ENCODE peak calls at places on chromosomes 16 and 17, in six cellular contexts. T, B, P, C, D and H are unnamed samples. For H3K4me1, the result is how much of the 10 kb centered on the place peaks cover.

GRCh38 chr16:74844041-74844826 is 69.6 kb upstream of the FA2H start:
- DNase-seq in P (no peak), D (no peak), T (no peak), B (no peak), C (no peak), H (no peak)

GRCh38 chr17:13024526-13025263 is 6.9 kb upstream of the ELAC2 start:
- DNase-seq in B (peak), T (peak), D (no peak), C (peak), P (peak), H (peak)

GRCh38 chr16:30335598-30336474 is 19.3 kb downstream of the CD2BP2 start:
- DNase-seq in C (peak), T (no peak), P (no peak), D (no peak), B (peak), H (peak)

GRCh38 chr17:76726766-76727718 is at the start of gene METTL23:
- DNase-seq in D (no peak), P (peak), B (peak), C (peak), T (peak), H (peak)

GRCh38 chr16:26787924-26788323 is 278.8 kb upstream of the C16orf82 start:
- DNase-seq in B (no peak), C (peak), P (no peak), D (no peak), T (no peak), H (no peak)

GRCh38 chr16:24538756-24539294 is 541 bp upstream of the RBBP6 start:
- DNase-seq in P (no peak), D (no peak), T (peak), B (no peak), C (no peak), H (no peak)

GRCh38 chr16:90019543-90020259 is 445 bp upstream of the DBNDD1 start:
- DNase-seq in C (peak), D (no peak), B (peak), P (no peak), T (peak), H (peak)

GRCh38 chr16:56288019-56288418 is 96.7 kb downstream of the GNAO1 start:
- DNase-seq in P (no peak), B (no peak), C (no peak), T (no peak), D (no peak), H (no peak)

GRCh38 chr17:80101160-80101945 is at the start of gene GAA:
- DNase-seq in P (peak), T (peak), B (peak), C (peak), D (no peak), H (peak)

GRCh38 chr16:648071-648785 is 937 bp upstream of the WDR90 start:
- DNase-seq in C (peak), T (no peak), D (no peak), P (no peak), B (no peak), H (peak)

GRCh38 chr17:46063239-46063638 is 64.2 kb downstream of the STH start:
- DNase-seq in B (no peak), T (peak), P (no peak), C (no peak), D (no peak), H (no peak)

GRCh38 chr16:86087011-86087453 is 188.1 kb downstream of the IRF8 start:
- DNase-seq in D (no peak), T (no peak), C (no peak), P (no peak), B (peak), H (no peak)

GRCh38 chr17:79557276-79557675 is 53.6 kb downstream of the RBFOX3 start:
- DNase-seq in P (no peak), B (no peak), T (no peak), D (no peak), C (no peak), H (no peak)

GRCh38 chr17:42760652-42761581 is at the start of gene RAMP2:
- DNase-seq in P (peak), D (no peak), B (peak), C (no peak), T (peak), H (peak)

GRCh38 chr17:15169676-15170075 is 95.5 kb downstream of the PMP22 start:
- DNase-seq in T (no peak), C (no peak), P (no peak), D (no peak), B (no peak), H (no peak)

GRCh38 chr16:82694239-82694874 is 67.6 kb downstream of the CDH13 start:
- DNase-seq in C (no peak), D (no peak), T (no peak), P (no peak), B (no peak), H (peak)

GRCh38 chr16:1559446-1559975 is 26.0 kb downstream of the TMEM204 start:
- DNase-seq in B (no peak), P (no peak), C (no peak), D (no peak), T (no peak), H (no peak)

GRCh38 chr16:50368410-50369132 is at the start of gene BRD7:
- DNase-seq in C (peak), D (no peak), P (peak), T (peak), B (peak), H (peak)

GRCh38 chr16:2233872-2234812 is 2.1 kb upstream of the DNASE1L2 start:
- DNase-seq in B (peak), T (no peak), C (no peak), D (no peak), P (no peak), H (no peak)

DNA sequence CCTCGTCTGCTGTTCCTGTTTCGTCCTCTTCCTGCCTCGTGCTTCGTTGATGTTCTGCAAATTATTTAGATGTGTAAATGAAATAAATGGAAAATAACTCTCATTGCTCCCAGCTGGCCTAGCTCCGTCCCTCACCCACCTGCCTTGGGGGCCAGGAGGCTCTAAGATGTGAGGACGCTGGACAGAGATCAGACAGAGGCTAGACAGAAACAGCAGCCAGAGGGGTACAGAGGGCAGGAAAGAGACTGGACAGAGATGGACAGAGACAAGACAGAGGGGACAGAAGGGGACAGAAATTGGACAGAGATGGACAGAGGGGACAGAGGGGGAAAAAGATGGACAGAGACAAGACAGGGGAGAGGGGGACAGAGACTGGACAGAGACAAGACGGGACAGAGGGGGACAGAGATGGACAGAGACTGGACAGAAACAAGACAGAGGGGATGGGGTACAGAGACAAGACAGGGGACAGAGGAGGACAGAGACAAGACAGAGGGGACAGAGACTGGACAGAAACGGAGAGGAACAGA is 16.1 kb downstream of the UTS2R start:
- DNase-seq in P (no peak), B (no peak), D (no peak), C (no peak), T (no peak), H (no peak)
- H3K4me1 ChIP-seq in P (under half), B (under half), D (under half), C (under half), T (under half), H (under half)

GRCh38 chr17:4800462-4801185 is 1.5 kb downstream of the C17orf114 start:
- DNase-seq in T (no peak), D (no peak), B (no peak), P (no peak), C (no peak), H (no peak)
- H3K4me3 ChIP-seq in T (no peak), D (no peak), B (no peak), P (no peak), C (no peak), H (no peak)

DNA sequence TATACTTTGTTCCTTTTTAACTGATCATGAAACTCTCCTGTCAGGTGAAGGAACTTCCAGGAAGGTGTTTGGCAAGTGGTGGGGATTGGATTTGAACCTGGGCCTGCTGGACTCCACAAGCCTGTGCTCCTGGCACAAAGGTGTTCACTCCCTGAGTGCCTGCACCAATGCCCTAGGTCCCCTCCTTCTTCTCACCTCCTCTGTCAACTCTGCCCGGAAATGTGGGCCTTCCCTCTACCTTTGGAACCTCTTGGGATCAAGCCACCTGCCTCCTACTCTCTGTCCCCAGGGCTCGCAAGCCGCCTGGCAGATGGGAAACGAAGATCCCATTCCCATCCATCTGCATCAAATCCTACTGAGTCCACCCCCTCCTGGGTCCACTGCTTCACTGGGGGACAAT is 40.0 kb downstream of the RTN4RL1 start:
- DNase-seq in B (no peak), P (no peak), D (no peak), T (no peak), C (no peak), H (no peak)
- TF ChIP-seq CTCF in B (no peak), P (no peak), D (no peak), T (no peak), C (no peak), H (no peak)

GRCh38 chr16:73063854-73064226 is 15.9 kb upstream of the ZFHX3 start:
- DNase-seq in D (no peak), C (no peak), T (no peak), B (no peak), P (no peak), H (no peak)
- H3K4me1 ChIP-seq in D (under half), C (under half), T (half or more), B (half or more), P (half or more), H (under half)

GRCh38 chr17:82911822-82912221 is 72.0 kb upstream of the ZNF750 start:
- DNase-seq in P (no peak), B (no peak), D (no peak), T (no peak), C (no peak), H (no peak)

GRCh38 chr17:82910770-82911169 is 70.9 kb upstream of the ZNF750 start:
- DNase-seq in T (no peak), B (no peak), D (no peak), P (no peak), C (no peak), H (no peak)

GRCh38 chr17:82914375-82914774 is 74.6 kb upstream of the ZNF750 start:
- DNase-seq in D (no peak), C (no peak), T (peak), P (no peak), B (no peak), H (peak)

GRCh38 chr17:82913304-82914043 is 73.7 kb upstream of the ZNF750 start:
- DNase-seq in D (no peak), T (peak), C (no peak), B (no peak), P (no peak), H (peak)

DNA sequence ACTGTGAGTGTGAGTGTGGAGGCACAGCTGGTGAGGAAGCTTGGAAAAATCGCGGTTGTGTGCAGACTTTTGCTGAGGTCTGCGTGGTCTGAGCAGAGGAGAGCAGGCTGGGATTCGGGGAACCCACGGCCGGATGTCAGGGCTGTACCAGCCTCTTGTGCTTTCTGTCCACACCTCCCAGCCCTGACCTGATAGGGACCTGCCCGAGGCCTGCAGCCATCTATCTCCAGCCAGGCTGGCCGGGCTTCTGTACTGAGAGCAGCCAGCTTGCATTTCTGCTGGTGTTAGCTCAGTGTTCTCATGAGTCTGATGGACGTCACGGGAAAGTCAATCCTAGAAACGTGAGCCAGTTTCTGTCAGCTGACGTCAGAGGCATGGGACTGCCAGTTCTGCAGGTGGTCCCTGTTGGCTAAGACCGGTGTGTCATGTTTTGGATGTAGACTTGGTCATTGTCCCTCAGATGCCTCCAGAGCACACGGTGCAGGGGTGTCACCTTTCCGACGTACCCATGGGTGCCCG is 72.8 kb upstream of the ZNF750 start:
- DNase-seq in T (no peak), B (no peak), C (no peak), P (no peak), D (no peak), H (no peak)
- H3K4me3 ChIP-seq in T (no peak), B (no peak), C (no peak), P (no peak), D (no peak), H (no peak)

GRCh38 chr16:87129771-87130170 is 187.4 kb downstream of the C16orf95 start:
- DNase-seq in D (no peak), C (no peak), P (no peak), T (no peak), B (no peak), H (no peak)
- TF ChIP-seq CTCF in D (no peak), C (no peak), P (no peak), T (no peak), B (no peak), H (no peak)

GRCh38 chr17:75695830-75696271 is 25.4 kb upstream of the ITGB4 start:
- DNase-seq in D (no peak), B (no peak), T (no peak), C (no peak), P (peak), H (no peak)

GRCh38 chr17:75692976-75693375 is 25.8 kb downstream of the SAP30BP start:
- DNase-seq in P (no peak), C (no peak), B (peak), T (no peak), D (no peak), H (no peak)

GRCh38 chr17:75694536-75694935 is 26.7 kb upstream of the ITGB4 start:
- DNase-seq in T (no peak), D (no peak), C (peak), P (no peak), B (peak), H (no peak)

GRCh38 chr17:75695141-75695829 is 26.0 kb upstream of the ITGB4 start:
- DNase-seq in T (no peak), C (no peak), B (no peak), P (no peak), D (no peak), H (no peak)

DNA sequence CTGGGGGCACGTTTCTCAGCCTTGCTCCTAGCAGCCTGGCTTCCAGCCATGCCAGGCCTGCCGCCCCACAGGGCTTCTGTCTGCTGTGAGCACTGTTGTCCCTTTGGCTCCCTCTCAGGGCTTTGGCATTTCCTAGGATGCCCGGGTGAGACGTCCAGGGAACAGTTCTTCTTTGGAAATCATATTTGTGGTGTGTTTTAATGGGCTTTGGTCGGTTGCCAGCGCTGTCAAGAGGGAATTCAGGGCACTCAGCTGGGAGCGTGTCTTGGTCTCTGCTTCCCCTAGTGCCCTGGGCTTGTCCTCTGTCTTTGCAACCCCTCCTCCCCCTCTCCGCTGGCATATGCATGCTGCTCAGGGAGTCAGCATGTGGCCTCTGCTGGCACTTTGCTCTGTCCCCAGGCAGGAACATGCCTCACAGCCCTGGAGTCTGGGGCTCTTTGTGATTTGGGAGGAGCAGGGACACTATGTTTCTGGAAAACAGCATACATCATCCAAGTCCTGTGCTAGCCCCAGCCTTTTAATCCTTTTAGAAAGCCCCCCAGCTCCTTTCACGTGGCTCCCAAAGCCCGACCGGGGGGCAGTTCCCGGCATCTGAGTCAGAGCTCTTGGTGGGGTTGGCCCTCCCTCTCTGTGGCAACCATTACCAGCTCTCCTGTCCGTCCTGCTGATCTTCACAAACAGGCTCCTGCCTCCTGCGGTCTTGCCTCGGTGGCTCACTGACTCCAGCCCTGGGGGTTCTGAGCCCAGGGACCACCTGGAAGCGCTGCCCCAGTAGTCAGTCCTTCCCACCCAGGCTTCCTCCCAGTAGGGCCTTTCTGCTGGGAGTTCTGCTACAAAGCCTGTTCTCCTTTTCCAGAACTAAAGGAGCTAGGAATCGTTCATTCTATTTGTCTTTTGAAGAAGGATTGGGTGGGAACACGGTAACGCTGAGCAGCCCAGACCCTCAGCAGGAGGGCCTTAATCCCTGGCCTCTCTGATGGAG is 26.7 kb downstream of the SAP30BP start:
- DNase-seq in P (peak), C (peak), B (peak), T (peak), D (no peak), H (peak)
- H3K4me1 ChIP-seq in P (half or more), C (under half), B (under half), T (half or more), D (half or more), H (under half)